ENCODE peak calls at places on chromosomes 11 and 22, in five cellular contexts. B is K562, L is GM12878, M is WTC11, N is HCT116. Z is an unnamed sample.

GRCh38 chr11:17351510-17352176 is at the start of gene NCR3LG1:
- DNase-seq in M (peak), L (no peak), B (peak), N (no peak), Z (peak)

GRCh38 chr11:44939673-44940072 is 11.0 kb downstream of the TP53I11 start:
- DNase-seq in M (no peak), L (no peak), B (peak), N (no peak), Z (peak)

GRCh38 chr22:36928826-36929535 is 15.6 kb downstream of the CSF2RB start:
- DNase-seq in M (no peak), L (no peak), N (no peak), B (no peak), Z (no peak)

GRCh38 chr22:31943976-31944699 is at the start of gene YWHAH:
- DNase-seq in M (peak), N (peak), B (peak), L (peak), Z (peak)

GRCh38 chr22:26436903-26437515 is 7.9 kb downstream of the ASPHD2 start:
- DNase-seq in N (no peak), B (no peak), M (no peak), L (no peak), Z (no peak)

GRCh38 chr11:4673781-4674180 is 23.9 kb downstream of the OR51E2 start:
- DNase-seq in B (no peak), M (no peak), N (no peak), L (no peak), Z (no peak)

GRCh38 chr22:50303848-50304527 is 3.5 kb downstream of the PLXNB2 start:
- DNase-seq in B (no peak), N (no peak), L (no peak), M (peak), Z (no peak)

GRCh38 chr11:75652936-75653335 is 15.9 kb downstream of the MAP6 start:
- DNase-seq in M (no peak), B (no peak), N (no peak), L (no peak), Z (no peak)

GRCh38 chr11:64264371-64264852 is 13.1 kb downstream of the PLCB3 start:
- DNase-seq in B (peak), L (no peak), M (no peak), N (no peak), Z (no peak)

GRCh38 chr22:45997775-45998637 is 21.0 kb upstream of the WNT7B start:
- DNase-seq in B (no peak), L (no peak), M (no peak), N (no peak), Z (no peak)

GRCh38 chr22:45996241-45997076 is 19.5 kb upstream of the WNT7B start:
- DNase-seq in B (no peak), N (no peak), L (no peak), M (no peak), Z (no peak)

GRCh38 chr22:45995405-45996101 is 18.6 kb upstream of the WNT7B start:
- DNase-seq in M (no peak), N (no peak), B (no peak), L (no peak), Z (no peak)

GRCh38 chr22:45998638-45999378 is 21.8 kb upstream of the WNT7B start:
- DNase-seq in B (no peak), N (no peak), M (no peak), L (no peak), Z (no peak)

DNA sequence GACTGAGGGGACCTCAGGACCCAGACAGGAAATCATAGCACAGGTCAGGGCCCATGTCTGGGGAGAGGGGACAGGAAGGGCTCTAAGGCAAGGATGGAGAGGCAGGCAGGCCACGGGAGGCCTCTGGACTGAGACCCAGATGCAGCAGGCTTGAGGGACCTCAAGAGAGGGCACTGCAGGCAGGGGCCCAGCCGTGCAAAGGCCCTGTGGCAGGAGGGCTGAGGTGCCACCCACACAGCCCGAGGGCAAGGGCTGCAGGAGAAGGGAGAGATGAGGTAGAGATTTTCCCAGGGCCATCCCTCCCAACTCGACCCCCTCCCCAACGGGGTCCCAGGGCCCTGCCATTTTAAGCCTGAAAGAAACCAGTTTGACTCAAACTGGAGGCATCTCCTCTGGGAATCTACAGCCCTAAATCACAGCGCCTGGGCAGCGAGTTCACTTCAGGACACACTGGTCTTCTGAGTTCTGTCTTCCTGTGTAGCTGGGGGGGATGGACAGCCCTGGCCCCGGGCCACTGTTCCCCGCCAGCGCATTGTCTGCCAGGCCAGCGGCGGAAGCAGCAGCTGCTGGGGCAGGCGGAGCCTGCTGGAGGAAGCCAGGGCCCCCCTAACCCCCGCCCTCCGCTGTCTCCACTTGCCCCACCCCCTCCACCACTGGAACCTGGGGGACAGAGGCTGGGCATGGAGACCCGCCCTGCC is 20.3 kb upstream of the WNT7B start:
- DNase-seq in B (no peak), N (no peak), L (no peak), M (no peak), Z (no peak)
- TF ChIP-seq SP1 in B (no peak), N (no peak), L (no peak), M (no peak), Z (no peak)

DNA sequence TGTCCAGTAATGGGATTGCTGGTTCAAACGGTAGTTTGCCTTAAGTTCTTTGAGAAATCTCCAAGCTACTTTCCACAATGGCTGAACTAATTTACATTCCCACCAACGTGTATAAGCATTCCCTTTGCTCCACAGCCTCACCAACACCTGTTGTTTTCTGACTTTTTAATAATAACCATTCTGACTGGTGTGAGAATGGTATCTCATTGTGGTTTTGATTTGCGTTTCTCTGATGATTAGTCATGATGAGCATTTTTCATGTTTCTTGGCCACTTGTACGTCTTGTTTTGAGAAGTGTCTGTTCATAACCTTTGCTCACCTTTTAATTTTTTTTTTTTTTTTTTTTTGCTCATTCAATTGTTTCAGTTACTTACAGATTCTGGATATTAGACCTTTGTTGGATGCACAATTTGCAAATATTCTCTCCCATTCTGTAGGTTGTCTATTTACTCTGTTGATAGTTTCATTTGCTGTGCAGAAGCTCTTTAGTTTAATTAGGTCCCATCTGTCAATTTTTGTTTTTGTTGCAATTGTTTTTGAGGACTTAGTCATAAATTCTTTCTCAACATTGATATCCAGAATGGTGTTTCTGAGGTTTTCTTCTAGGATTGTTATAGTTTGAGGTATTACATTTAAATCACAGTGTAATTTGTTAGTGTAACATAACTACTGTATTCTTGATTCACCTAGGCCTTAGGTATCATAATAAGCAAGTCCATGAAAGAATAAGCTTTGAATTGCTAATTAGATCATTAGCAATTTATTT is 33.0 kb downstream of the CCDC34 start:
- DNase-seq in M (no peak), N (no peak), B (no peak), L (no peak), Z (no peak)
- TF ChIP-seq SP1 in M (no peak), N (no peak), B (no peak), L (no peak), Z (no peak)

GRCh38 chr11:111231836-111232235 is 13.7 kb upstream of the POU2AF2 start:
- DNase-seq in L (no peak), N (no peak), M (no peak), B (no peak), Z (no peak)
- TF ChIP-seq SP1 in L (no peak), N (no peak), M (no peak), B (no peak), Z (no peak)

GRCh38 chr11:74284466-74284865 is 27.0 kb downstream of the P4HA3 start:
- DNase-seq in L (no peak), B (no peak), M (no peak), N (no peak), Z (no peak)
- TF ChIP-seq SP1 in L (no peak), B (no peak), M (no peak), N (no peak), Z (no peak)

GRCh38 chr11:78714539-78714938 is 139.9 kb upstream of the NARS2 start:
- DNase-seq in B (no peak), M (peak), N (no peak), L (no peak), Z (no peak)

GRCh38 chr11:78720281-78720989 is 145.8 kb upstream of the NARS2 start:
- DNase-seq in B (no peak), N (no peak), M (no peak), L (no peak), Z (no peak)

GRCh38 chr11:78711732-78712131 is 137.1 kb upstream of the NARS2 start:
- DNase-seq in M (no peak), L (no peak), B (no peak), N (no peak), Z (no peak)

GRCh38 chr11:78715639-78716311 is 141.1 kb upstream of the NARS2 start:
- DNase-seq in M (peak), B (peak), N (peak), L (no peak), Z (peak)

DNA sequence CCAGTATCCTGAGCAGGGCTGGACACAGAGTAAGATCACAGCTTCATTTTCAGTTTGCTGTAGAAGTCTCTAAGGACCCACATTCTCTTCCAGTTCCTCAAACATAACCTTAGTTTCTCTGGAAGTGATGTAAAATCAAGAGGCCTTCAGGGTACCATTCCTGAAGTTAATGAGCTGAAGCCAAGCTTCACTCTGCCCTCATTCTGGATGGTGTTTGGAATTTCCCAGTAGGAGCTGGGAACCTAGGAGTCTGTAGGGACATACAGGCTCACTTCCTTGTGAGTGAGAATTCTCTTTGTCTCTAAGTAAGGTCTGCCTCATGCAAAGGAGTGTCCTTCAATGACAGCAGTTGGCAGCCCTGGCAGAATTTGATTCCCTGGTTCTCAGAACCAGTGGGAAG is 142.4 kb upstream of the NARS2 start:
- DNase-seq in N (no peak), M (no peak), B (no peak), L (no peak), Z (no peak)
- TF ChIP-seq SP1 in N (no peak), M (no peak), B (no peak), L (no peak), Z (no peak)

DNA sequence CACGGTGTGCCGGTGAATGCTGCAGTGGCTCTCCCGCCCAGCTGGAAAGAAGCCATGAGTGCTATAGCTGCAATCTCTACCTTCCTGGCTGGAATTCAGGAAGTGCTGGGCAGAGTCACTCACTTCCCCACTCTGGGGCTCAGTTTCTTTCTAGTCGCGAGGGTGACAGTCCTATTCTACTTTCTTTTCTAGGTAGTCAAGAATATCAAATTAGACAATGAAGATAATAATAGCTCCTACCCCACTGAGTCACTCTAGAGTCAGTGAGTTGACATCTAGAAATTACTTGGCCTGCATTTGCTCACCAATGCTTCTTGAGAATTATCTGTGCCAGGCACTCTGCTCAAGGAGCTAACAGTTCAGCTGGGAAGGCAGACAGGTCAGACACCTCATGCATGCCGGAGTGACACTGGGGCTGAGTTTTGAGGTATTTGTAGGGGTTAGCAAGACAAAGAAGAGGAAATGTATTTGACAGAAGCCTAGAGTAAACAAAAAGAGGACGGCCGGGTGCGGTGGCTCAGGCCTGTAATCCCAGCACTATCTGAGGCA is 3.2 kb downstream of the CENPM start:
- DNase-seq in L (no peak), N (no peak), M (no peak), B (no peak), Z (no peak)
- TF ChIP-seq SP1 in L (no peak), N (no peak), M (no peak), B (no peak), Z (no peak)

DNA sequence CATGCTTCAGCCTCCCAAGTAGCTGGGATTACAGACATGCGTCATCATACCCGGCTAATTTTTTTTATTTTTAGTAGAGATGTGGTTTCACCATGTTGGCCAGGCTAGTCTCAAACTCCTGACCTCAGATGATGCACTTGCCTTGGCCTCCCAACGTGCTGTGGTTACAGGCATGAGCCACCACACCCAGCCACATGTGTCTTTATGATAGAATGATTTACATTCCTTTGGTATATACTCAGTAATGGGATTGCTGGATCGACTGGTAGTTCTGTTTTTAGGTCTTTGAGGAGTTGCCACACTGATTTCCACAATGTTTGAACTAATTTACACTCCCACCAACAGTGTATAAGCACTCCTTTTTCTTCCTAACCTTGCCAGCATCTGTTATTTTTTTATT is 276.2 kb downstream of the METTL15 start:
- DNase-seq in B (no peak), N (no peak), L (no peak), M (no peak), Z (no peak)
- TF ChIP-seq SP1 in B (no peak), N (no peak), L (no peak), M (no peak), Z (no peak)

GRCh38 chr11:120431633-120432032 is 79.9 kb upstream of the GRIK4 start:
- DNase-seq in B (peak), N (peak), M (peak), L (no peak), Z (peak)
- TF ChIP-seq SP1 in B (no peak), N (no peak), M (no peak), L (no peak), Z (no peak)

GRCh38 chr11:68825603-68826002 is 16.1 kb downstream of the CPT1A start:
- DNase-seq in M (peak), N (peak), L (no peak), B (peak), Z (no peak)
- TF ChIP-seq SP1 in M (no peak), N (no peak), L (no peak), B (no peak), Z (no peak)

GRCh38 chr11:101748572-101748971 is 164.8 kb upstream of the TRPC6 start:
- DNase-seq in L (no peak), N (no peak), M (no peak), B (no peak), Z (no peak)
- TF ChIP-seq SP1 in L (no peak), N (no peak), M (no peak), B (no peak), Z (no peak)